ENCODE peak calls at places on chromosomes 3 and 15, in ten cellular contexts. W, X, O, J, S, Z, F, Q, L and M are unnamed samples. For H3K4me1, the result is how much of the 10 kb centered on the place peaks cover.

GRCh38 chr15:75662823-75663519 is 15.3 kb downstream of the SNX33 start:
- DNase-seq in W (no peak), X (no peak), O (no peak), J (no peak), S (no peak), Z (no peak), F (no peak), Q (no peak), L (no peak), M (no peak)

GRCh38 chr15:91787198-91787597 is 66.3 kb upstream of the SLCO3A1 start:
- DNase-seq in W (no peak), X (no peak), O (no peak), J (no peak), S (no peak), Z (no peak), F (no peak), Q (no peak), L (no peak), M (no peak)

GRCh38 chr15:52649686-52650085 is 29.5 kb downstream of the ATOSA start:
- DNase-seq in W (no peak), X (no peak), O (no peak), J (no peak), S (no peak), Z (no peak), F (no peak), Q (peak), L (no peak), M (no peak)

GRCh38 chr3:193831495-193832455 is 238.8 kb downstream of the OPA1 start:
- DNase-seq in W (no peak), X (no peak), O (no peak), J (no peak), S (no peak), Z (no peak), F (no peak), Q (no peak), L (no peak), M (no peak)

GRCh38 chr3:177615015-177615414 is 417.7 kb upstream of the TBL1XR1 start:
- DNase-seq in W (no peak), X (no peak), O (no peak), J (peak), S (peak), Z (no peak), F (no peak), Q (peak), L (peak), M (peak)

GRCh38 chr3:18900994-18901393 is 247.3 kb upstream of the KCNH8 start:
- DNase-seq in W (no peak), X (no peak), O (no peak), J (no peak), S (no peak), Z (no peak), F (no peak), Q (peak), L (peak), M (no peak)

GRCh38 chr3:48776854-48777253 is 59.8 kb upstream of the IP6K2 start:
- DNase-seq in W (no peak), X (no peak), O (no peak), J (no peak), S (no peak), Z (no peak), F (no peak), Q (no peak), L (no peak), M (no peak)

GRCh38 chr15:76994496-76994895 is 430 bp upstream of the PSTPIP1 start:
- DNase-seq in W (no peak), X (no peak), O (no peak), J (no peak), S (no peak), Z (no peak), F (no peak), Q (no peak), L (no peak), M (no peak)

GRCh38 chr3:185318136-185318535 is 44.8 kb upstream of the MAP3K13 start:
- DNase-seq in W (no peak), X (peak), O (no peak), J (no peak), S (no peak), Z (no peak), F (peak), Q (peak), L (no peak), M (no peak)

GRCh38 chr3:43879166-43879565 is 188.4 kb downstream of the ABHD5 start:
- DNase-seq in W (no peak), X (peak), O (no peak), J (no peak), S (no peak), Z (no peak), F (peak), Q (no peak), L (no peak), M (no peak)

GRCh38 chr15:61517776-61518175 is 288.7 kb upstream of the RORA start:
- DNase-seq in W (no peak), X (no peak), O (no peak), J (no peak), S (no peak), Z (no peak), F (no peak), Q (no peak), L (no peak), M (no peak)

GRCh38 chr3:188279696-188280398 is 125.9 kb downstream of the LPP start:
- DNase-seq in W (no peak), X (peak), O (no peak), J (no peak), S (no peak), Z (no peak), F (no peak), Q (no peak), L (no peak), M (no peak)

GRCh38 chr3:141105828-141106628 is 54.9 kb downstream of the SPSB4 start:
- DNase-seq in W (peak), X (peak), O (peak), J (no peak), S (peak), Z (peak), F (peak), Q (peak), L (no peak), M (peak)

GRCh38 chr15:71562251-71562650 is 248.1 kb upstream of the NR2E3 start:
- DNase-seq in W (no peak), X (no peak), O (no peak), J (no peak), S (no peak), Z (no peak), F (no peak), Q (peak), L (no peak), M (no peak)

GRCh38 chr3:23601020-23601822 is 204.5 kb upstream of the UBE2E1 start:
- DNase-seq in W (no peak), X (no peak), O (no peak), J (no peak), S (no peak), Z (no peak), F (peak), Q (no peak), L (no peak), M (no peak)

GRCh38 chr3:116135462-116135861 is 309.8 kb downstream of the LSAMP start:
- DNase-seq in W (no peak), X (no peak), O (no peak), J (peak), S (peak), Z (no peak), F (no peak), Q (peak), L (no peak), M (no peak)

GRCh38 chr15:46266691-46267090 is 631.9 kb downstream of the SQOR start:
- DNase-seq in W (no peak), X (no peak), O (no peak), J (no peak), S (no peak), Z (no peak), F (no peak), Q (no peak), L (no peak), M (no peak)

GRCh38 chr15:60479711-60480110 is 769 bp upstream of the ICE2 start:
- DNase-seq in W (no peak), X (peak), O (no peak), J (no peak), S (no peak), Z (no peak), F (no peak), Q (no peak), L (no peak), M (no peak)

GRCh38 chr3:177827517-177828249 is 630.4 kb upstream of the TBL1XR1 start:
- DNase-seq in W (no peak), X (no peak), O (no peak), J (no peak), S (no peak), Z (no peak), F (no peak), Q (peak), L (no peak), M (no peak)

GRCh38 chr3:14143826-14144225 is 19.0 kb downstream of the TMEM43 start:
- DNase-seq in W (no peak), X (peak), O (peak), J (peak), S (peak), Z (no peak), F (peak), Q (peak), L (no peak), M (peak)

GRCh38 chr15:48494646-48495045 is 150.9 kb downstream of the FBN1 start:
- DNase-seq in W (no peak), X (no peak), O (no peak), J (no peak), S (no peak), Z (no peak), F (no peak), Q (peak), L (no peak), M (no peak)

GRCh38 chr15:82539690-82540054 is 585 bp downstream of the RPS17 start:
- DNase-seq in W (no peak), X (no peak), O (peak), J (no peak), S (no peak), Z (no peak), F (no peak), Q (no peak), L (no peak), M (no peak)

GRCh38 chr15:31502541-31503229 is 176.1 kb downstream of the KLF13 start:
- DNase-seq in W (no peak), X (no peak), O (no peak), J (peak), S (no peak), Z (no peak), F (no peak), Q (no peak), L (no peak), M (peak)

GRCh38 chr3:149473991-149474819 is at the start of gene TM4SF4:
- DNase-seq in W (no peak), X (no peak), O (no peak), J (no peak), S (no peak), Z (no peak), F (no peak), Q (no peak), L (no peak), M (no peak)

GRCh38 chr3:11452988-11453847 is 181.0 kb downstream of the ATG7 start:
- DNase-seq in W (no peak), X (peak), O (peak), J (peak), S (no peak), Z (no peak), F (no peak), Q (peak), L (no peak), M (no peak)

GRCh38 chr3:120568624-120569023 is 27.5 kb upstream of the NDUFB4 start:
- DNase-seq in W (no peak), X (peak), O (no peak), J (no peak), S (no peak), Z (no peak), F (no peak), Q (no peak), L (no peak), M (no peak)

GRCh38 chr3:24591661-24592555 is 97.3 kb upstream of the THRB start:
- DNase-seq in W (no peak), X (no peak), O (no peak), J (no peak), S (no peak), Z (no peak), F (no peak), Q (no peak), L (no peak), M (no peak)

GRCh38 chr3:165983284-165983683 is 146.1 kb upstream of the BCHE start:
- DNase-seq in W (no peak), X (peak), O (no peak), J (no peak), S (no peak), Z (no peak), F (peak), Q (no peak), L (no peak), M (no peak)

GRCh38 chr3:186354100-186354499 is 7.9 kb downstream of the DGKG start:
- DNase-seq in W (no peak), X (peak), O (no peak), J (no peak), S (no peak), Z (no peak), F (no peak), Q (no peak), L (no peak), M (no peak)

GRCh38 chr3:188431553-188431952 is 277.6 kb downstream of the LPP start:
- DNase-seq in W (no peak), X (no peak), O (no peak), J (no peak), S (no peak), Z (no peak), F (no peak), Q (peak), L (no peak), M (no peak)

GRCh38 chr3:171064461-171064860 is 37.9 kb upstream of the SLC2A2 start:
- DNase-seq in W (no peak), X (no peak), O (no peak), J (no peak), S (no peak), Z (no peak), F (no peak), Q (no peak), L (no peak), M (no peak)

GRCh38 chr3:150303776-150304175 is 104.3 kb upstream of the TSC22D2 start:
- DNase-seq in W (no peak), X (peak), O (no peak), J (no peak), S (no peak), Z (no peak), F (peak), Q (no peak), L (no peak), M (no peak)

GRCh38 chr3:143302638-143303171 is 183.1 kb downstream of the CHST2 start:
- DNase-seq in W (no peak), X (peak), O (peak), J (peak), S (peak), Z (no peak), F (peak), Q (peak), L (no peak), M (peak)

GRCh38 chr3:168939651-168940238 is 723.8 kb downstream of the MECOM start:
- DNase-seq in W (no peak), X (no peak), O (no peak), J (no peak), S (no peak), Z (no peak), F (peak), Q (no peak), L (no peak), M (no peak)

GRCh38 chr3:29249829-29250228 is 31.0 kb upstream of the RBMS3 start:
- DNase-seq in W (no peak), X (no peak), O (no peak), J (no peak), S (no peak), Z (no peak), F (no peak), Q (no peak), L (no peak), M (no peak)

GRCh38 chr3:15291589-15292541 is 40.5 kb downstream of the SH3BP5 start:
- DNase-seq in W (no peak), X (no peak), O (no peak), J (no peak), S (no peak), Z (peak), F (no peak), Q (peak), L (no peak), M (no peak)

GRCh38 chr3:133384331-133385027 is 15.4 kb upstream of the BFSP2 start:
- DNase-seq in W (no peak), X (peak), O (no peak), J (peak), S (peak), Z (no peak), F (peak), Q (peak), L (peak), M (peak)

GRCh38 chr3:64191822-64192221 is 33.4 kb downstream of the PRICKLE2 start:
- DNase-seq in W (no peak), X (no peak), O (no peak), J (no peak), S (no peak), Z (no peak), F (no peak), Q (no peak), L (no peak), M (no peak)

GRCh38 chr3:196499807-196500524 is 3.6 kb downstream of the RNF168 start:
- DNase-seq in W (no peak), X (peak), O (no peak), J (no peak), S (no peak), Z (no peak), F (peak), Q (no peak), L (no peak), M (no peak)

GRCh38 chr3:197507081-197507480 is 48.7 kb downstream of the BDH1 start:
- DNase-seq in W (no peak), X (no peak), O (no peak), J (no peak), S (no peak), Z (no peak), F (no peak), Q (no peak), L (no peak), M (no peak)

GRCh38 chr3:197508511-197508910 is 47.3 kb downstream of the BDH1 start:
- DNase-seq in W (no peak), X (peak), O (no peak), J (no peak), S (no peak), Z (no peak), F (no peak), Q (no peak), L (no peak), M (no peak)

GRCh38 chr3:197505796-197506553 is 49.8 kb downstream of the BDH1 start:
- DNase-seq in W (no peak), X (no peak), O (no peak), J (no peak), S (no peak), Z (no peak), F (no peak), Q (no peak), L (no peak), M (no peak)

GRCh38 chr3:197508051-197508451 is 47.7 kb downstream of the BDH1 start:
- DNase-seq in W (no peak), X (peak), O (no peak), J (no peak), S (no peak), Z (no peak), F (no peak), Q (no peak), L (no peak), M (no peak)

DNA sequence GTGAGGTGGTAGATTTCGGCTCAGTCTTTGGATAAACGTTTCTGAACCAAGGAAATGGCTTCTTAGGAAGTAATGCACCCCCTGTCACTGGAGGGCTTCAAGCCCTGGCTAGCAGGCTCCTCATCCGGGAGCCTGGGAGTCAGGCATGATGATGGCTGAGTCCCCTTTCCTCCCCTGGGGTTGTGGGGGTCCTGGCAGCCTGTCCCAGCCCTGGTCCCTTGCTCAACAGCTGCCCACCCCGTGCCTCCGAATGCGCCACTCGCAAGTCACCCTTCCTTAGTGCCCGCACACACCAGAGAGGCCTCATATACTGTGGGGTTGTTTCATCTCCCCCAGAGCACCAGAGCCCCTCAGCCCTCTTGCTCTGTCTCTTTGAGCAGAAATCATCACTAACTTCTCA is 48.2 kb downstream of the BDH1 start:
- DNase-seq in W (no peak), X (no peak), O (no peak), J (no peak), S (no peak), Z (no peak), F (no peak), Q (no peak), L (no peak), M (no peak)
- H3K4me1 ChIP-seq in W (under half), X (under half), O (under half), J (under half), S (under half), Z (under half), F (under half), Q (under half), L (under half), M (under half)

GRCh38 chr3:42025388-42026138 is 63.7 kb upstream of the ULK4 start:
- DNase-seq in W (peak), X (peak), O (peak), J (peak), S (peak), Z (no peak), F (peak), Q (peak), L (peak), M (peak)

GRCh38 chr3:42020681-42021307 is 58.9 kb upstream of the ULK4 start:
- DNase-seq in W (no peak), X (no peak), O (no peak), J (no peak), S (peak), Z (no peak), F (no peak), Q (peak), L (no peak), M (no peak)

GRCh38 chr3:42024578-42025387 is 62.9 kb upstream of the ULK4 start:
- DNase-seq in W (no peak), X (peak), O (no peak), J (no peak), S (no peak), Z (no peak), F (peak), Q (no peak), L (no peak), M (no peak)

GRCh38 chr3:42022355-42022754 is 60.5 kb upstream of the ULK4 start:
- DNase-seq in W (no peak), X (no peak), O (no peak), J (no peak), S (no peak), Z (no peak), F (no peak), Q (no peak), L (no peak), M (peak)

GRCh38 chr3:42023380-42023779 is 61.5 kb upstream of the ULK4 start:
- DNase-seq in W (no peak), X (peak), O (no peak), J (no peak), S (no peak), Z (no peak), F (no peak), Q (no peak), L (no peak), M (no peak)
- H3K4me1 ChIP-seq in W (under half), X (under half), O (half or more), J (under half), S (under half), Z (under half), F (under half), Q (under half), L (under half), M (half or more)

DNA sequence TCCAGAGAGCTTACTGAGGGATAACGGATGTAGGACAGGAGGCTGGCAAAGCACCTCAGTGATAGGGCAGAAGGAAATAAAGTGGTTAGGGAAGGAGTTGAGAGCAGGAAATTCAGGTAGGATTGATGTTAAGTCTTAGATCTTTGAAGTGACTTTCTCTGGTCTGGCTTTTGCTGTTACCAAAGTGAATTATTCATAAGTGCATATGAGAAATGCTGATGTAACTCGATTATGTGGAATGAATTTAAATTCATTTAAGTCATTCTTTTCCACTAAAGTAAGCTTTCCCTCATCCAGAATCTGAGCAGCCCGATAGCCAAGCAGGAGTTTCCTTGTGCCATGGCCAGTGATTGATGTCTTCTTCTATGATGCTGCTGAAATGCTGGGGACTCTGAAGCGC is 72.2 kb downstream of the IGF1R start:
- DNase-seq in W (no peak), X (no peak), O (no peak), J (no peak), S (no peak), Z (no peak), F (no peak), Q (no peak), L (no peak), M (no peak)
- H3K4me1 ChIP-seq in W (under half), X (under half), O (half or more), J (under half), S (under half), Z (half or more), F (half or more), Q (under half), L (under half), M (under half)

GRCh38 chr3:126434264-126434590 is 39.5 kb downstream of the CFAP100 start:
- DNase-seq in W (no peak), X (no peak), O (no peak), J (no peak), S (no peak), Z (no peak), F (no peak), Q (no peak), L (no peak), M (no peak)

GRCh38 chr3:126431103-126431534 is 36.4 kb downstream of the CFAP100 start:
- DNase-seq in W (no peak), X (no peak), O (no peak), J (no peak), S (no peak), Z (no peak), F (no peak), Q (no peak), L (no peak), M (no peak)

GRCh38 chr3:126433496-126434263 is 39.0 kb downstream of the CFAP100 start:
- DNase-seq in W (no peak), X (no peak), O (no peak), J (peak), S (no peak), Z (no peak), F (no peak), Q (no peak), L (no peak), M (peak)

GRCh38 chr3:126432901-126433480 is 38.3 kb downstream of the CFAP100 start:
- DNase-seq in W (no peak), X (no peak), O (no peak), J (no peak), S (no peak), Z (no peak), F (no peak), Q (no peak), L (no peak), M (no peak)

GRCh38 chr3:126432361-126432760 is 37.7 kb downstream of the CFAP100 start:
- DNase-seq in W (no peak), X (no peak), O (no peak), J (no peak), S (no peak), Z (no peak), F (no peak), Q (no peak), L (no peak), M (no peak)
- H3K4me1 ChIP-seq in W (under half), X (under half), O (under half), J (under half), S (under half), Z (under half), F (under half), Q (under half), L (under half), M (under half)